ENCODE peak calls at places on chromosome 20, in four cellular contexts. V, L, N and S are unnamed samples.
A peak's percentile ranks its signal among the peaks of the same experiment; 100 is the strongest.

GRCh38 chr20:3858689-3859088 is 12.1 kb downstream of the MAVS start:
- DNase-seq in V (no peak), L (no peak), N (no peak), S (no peak)

GRCh38 chr20:15242773-15243172 is 905.4 kb upstream of the FLRT3 start:
- DNase-seq in V (no peak), L (no peak), N (no peak), S (no peak)

GRCh38 chr20:2536562-2536986 is at the start of gene TMC2:
- DNase-seq in V (no peak), L (no peak), N (no peak), S (no peak)

GRCh38 chr20:48697845-48698491 is 129.8 kb downstream of the PREX1 start:
- DNase-seq in V (peak; percentile 79), L (peak; percentile 94), N (peak; percentile 72), S (peak; percentile 99)

GRCh38 chr20:58523072-58523681 is 8.0 kb upstream of the APCDD1L start:
- DNase-seq in V (no peak), L (no peak), N (no peak), S (no peak)

GRCh38 chr20:36499723-36500501 is 41.4 kb upstream of the MYL9 start:
- DNase-seq in V (no peak), L (no peak), N (no peak), S (no peak)

GRCh38 chr20:36856691-36857635 is 19.0 kb upstream of the TLDC2 start:
- DNase-seq in V (no peak), L (no peak), N (no peak), S (no peak)

GRCh38 chr20:21018576-21018975 is 87.6 kb downstream of the LINC00237 start:
- DNase-seq in V (no peak), L (no peak), N (no peak), S (no peak)

GRCh38 chr20:34887023-34887422 is 10.6 kb downstream of the ACSS2 start:
- DNase-seq in V (no peak), L (no peak), N (no peak), S (no peak)

GRCh38 chr20:49482621-49483017 is at the start of gene KCNB1:
- DNase-seq in V (no peak), L (peak; percentile 93), N (peak; percentile 73), S (peak; percentile 83)

GRCh38 chr20:35988910-35989463 is 20.6 kb downstream of the CNBD2 start:
- DNase-seq in V (no peak), L (no peak), N (no peak), S (no peak)

GRCh38 chr20:23255658-23256385 is 94.8 kb upstream of the NXT1 start:
- DNase-seq in V (no peak), L (no peak), N (no peak), S (no peak)

GRCh38 chr20:46400828-46401477 is 5.5 kb downstream of the ELMO2 start:
- DNase-seq in V (no peak), L (peak; percentile 13), N (no peak), S (no peak)

GRCh38 chr20:36917943-36918342 is 33.6 kb downstream of the SAMHD1 start:
- DNase-seq in V (no peak), L (no peak), N (no peak), S (no peak)

GRCh38 chr20:52731086-52731485 is 241.1 kb upstream of the TSHZ2 start:
- DNase-seq in V (no peak), L (peak; percentile 6), N (no peak), S (no peak)

GRCh38 chr20:709421-709820 is 33.8 kb upstream of the SCRT2 start:
- DNase-seq in V (no peak), L (no peak), N (peak; percentile 34), S (no peak)

GRCh38 chr20:2374346-2375125 is 6.2 kb upstream of the TGM6 start:
- DNase-seq in V (no peak), L (no peak), N (no peak), S (no peak)

GRCh38 chr20:62301773-62302340 is 940 bp upstream of the ADRM1 start:
- DNase-seq in V (peak; percentile 81), L (peak; percentile 96), N (peak; percentile 96), S (peak; percentile 92)
- TF ChIP-seq CTCF in V (peak; percentile 76), L (peak; percentile 90), N (peak; percentile 91), S (peak; percentile 97)

GRCh38 chr20:59940129-59940955 is at the start of the genes FAM217B and PPP1R3D:
- DNase-seq in V (peak; percentile 93), L (peak; percentile 98), N (peak; percentile 97), S (peak; percentile 99)

GRCh38 chr20:59938696-59939051 is 1.4 kb downstream of the PPP1R3D start:
- DNase-seq in V (no peak), L (no peak), N (peak; percentile 76), S (no peak)

GRCh38 chr20:59939879-59940128 is 301 bp downstream of the PPP1R3D start:
- DNase-seq in V (no peak), L (no peak), N (peak; percentile 43), S (no peak)

GRCh38 chr20:59938221-59938620 is 1.9 kb downstream of the PPP1R3D start:
- DNase-seq in V (no peak), L (no peak), N (no peak), S (peak; percentile 64)

DNA sequence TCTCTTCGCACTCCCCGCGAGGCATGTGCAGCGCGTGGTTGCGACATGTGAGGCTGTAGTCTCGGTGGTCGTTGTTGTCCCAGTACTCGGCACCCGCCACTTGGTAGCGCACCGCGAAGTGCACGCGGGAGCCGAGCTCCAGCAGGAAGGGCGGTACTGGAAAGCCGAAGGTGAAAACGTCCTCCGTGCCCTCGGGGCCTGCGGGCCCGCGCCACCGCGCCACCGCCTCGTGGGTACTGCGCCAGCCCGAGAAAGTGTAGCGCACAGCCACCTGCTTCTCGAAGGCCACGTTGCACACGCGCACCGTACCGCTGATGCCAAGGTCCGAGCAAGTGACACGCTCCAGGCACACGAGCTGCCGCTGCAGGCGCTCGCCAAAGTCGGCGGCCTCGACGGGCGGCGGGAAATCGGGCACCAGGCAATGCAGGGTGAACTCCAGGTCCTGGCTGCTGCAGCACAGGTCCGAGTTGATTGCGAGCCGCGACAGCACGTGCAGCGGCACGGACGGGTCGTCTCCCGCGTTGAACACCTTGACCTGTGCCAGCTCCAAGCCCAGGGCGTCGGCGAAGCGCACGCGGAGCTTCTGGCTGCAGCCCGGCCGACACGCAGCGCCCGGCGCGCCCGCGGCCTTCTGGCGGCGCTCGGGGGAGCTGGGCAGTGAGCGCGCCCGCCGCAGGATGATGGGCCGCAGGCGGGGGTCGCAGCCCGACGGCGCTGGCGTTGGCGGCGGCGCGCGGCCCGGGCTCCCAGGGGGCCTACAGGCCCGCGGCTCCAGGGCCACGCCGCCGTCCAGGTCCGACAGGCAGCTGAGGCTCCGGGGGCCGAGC is 840 bp downstream of the PPP1R3D start:
- DNase-seq in V (no peak), L (peak; percentile 58), N (peak; percentile 25), S (peak; percentile 41)
- H3K27ac ChIP-seq in V (peak overlapping the region; percentile 96), L (peak overlapping the region; percentile 95), N (peak overlapping the region; percentile 96), S (peak overlapping the region; percentile 97)

GRCh38 chr20:11891081-11891826 is 26.4 kb upstream of the BTBD3 start:
- DNase-seq in V (peak; percentile 5), L (peak; percentile 81), N (peak; percentile 68), S (peak; percentile 39)
- TF ChIP-seq CTCF in V (no peak), L (no peak), N (no peak), S (no peak)

DNA sequence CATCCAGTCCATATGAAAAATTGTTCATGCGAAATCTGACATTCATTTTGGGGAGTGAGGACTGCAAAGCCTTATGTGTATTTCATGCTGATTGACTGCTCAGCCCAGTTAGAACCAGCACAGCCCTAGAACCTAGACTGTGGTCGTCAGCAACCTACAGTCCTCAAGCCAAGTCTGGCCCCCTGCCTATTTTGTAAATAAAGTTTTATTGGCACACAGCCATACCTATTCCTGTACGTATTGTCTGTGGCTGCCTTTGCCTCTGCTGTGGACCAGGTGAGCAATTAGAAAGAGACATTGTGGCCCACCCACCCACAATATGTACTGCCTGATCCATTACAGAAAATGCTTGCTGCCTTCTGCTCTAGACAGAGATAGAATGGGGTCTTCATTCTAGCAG is 391.0 kb downstream of the TAF4 start:
- DNase-seq in V (no peak), L (no peak), N (no peak), S (no peak)
- H3K27ac ChIP-seq in V (no peak overlapping the region), L (no peak overlapping the region), N (no peak overlapping the region), S (no peak overlapping the region)

DNA sequence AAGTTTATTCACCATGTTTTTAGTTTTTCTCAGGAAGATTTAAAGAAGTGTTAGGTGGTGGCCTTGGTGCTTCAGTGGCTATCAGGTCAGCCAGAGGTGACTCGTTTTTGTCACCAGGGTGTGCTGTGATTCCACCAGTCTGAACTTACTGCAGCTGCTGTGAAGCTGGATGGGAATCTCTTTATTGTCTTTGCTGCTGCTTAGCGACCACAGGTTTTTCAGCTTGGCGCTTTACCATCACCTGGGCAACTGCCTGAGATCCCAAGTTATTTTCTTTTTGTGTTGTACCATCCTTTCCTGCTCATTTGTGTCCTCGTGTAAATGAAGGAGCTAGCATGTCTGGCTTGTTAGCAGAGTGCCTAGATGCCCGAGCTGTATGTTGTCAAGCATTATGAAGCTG is 146.9 kb downstream of the MACROD2 start:
- DNase-seq in V (no peak), L (peak; percentile 85), N (no peak), S (peak; percentile 48)
- TF ChIP-seq CTCF in V (peak; percentile 17), L (peak; percentile 79), N (peak; percentile 48), S (peak; percentile 55)

GRCh38 chr20:64048402-64049044 is 916 bp downstream of the SOX18 start:
- DNase-seq in V (no peak), L (no peak), N (no peak), S (no peak)

GRCh38 chr20:64050261-64051032 is 1.0 kb upstream of the SOX18 start:
- DNase-seq in V (no peak), L (no peak), N (no peak), S (no peak)

GRCh38 chr20:64051033-64051452 is 1.6 kb upstream of the SOX18 start:
- DNase-seq in V (no peak), L (no peak), N (no peak), S (no peak)

GRCh38 chr20:64049060-64049886 is at the start of gene SOX18:
- DNase-seq in V (no peak), L (peak; percentile 69), N (no peak), S (no peak)

DNA sequence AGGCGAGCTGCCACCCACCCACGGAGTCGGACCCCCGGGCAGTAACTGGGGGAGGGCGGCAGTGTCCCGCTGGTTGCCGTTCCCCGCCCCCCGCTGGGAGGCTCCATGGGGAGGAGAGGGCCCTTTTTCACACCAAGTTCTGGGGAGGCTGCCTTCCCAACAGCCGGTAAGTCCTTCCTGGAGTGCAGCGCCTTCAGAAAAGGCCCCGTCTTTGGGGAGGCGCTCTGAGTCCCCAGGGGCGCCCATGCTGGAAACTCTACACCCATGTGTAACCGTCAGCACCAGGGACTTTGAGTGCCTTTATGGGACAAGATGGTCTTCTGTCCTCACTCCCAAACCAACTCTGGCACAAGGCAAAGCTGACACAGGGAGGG is 435 bp upstream of the SOX18 start:
- DNase-seq in V (no peak), L (no peak), N (no peak), S (no peak)
- H3K27ac ChIP-seq in V (no peak overlapping the region), L (no peak overlapping the region), N (peak overlapping the region; percentile 74), S (no peak overlapping the region)

DNA sequence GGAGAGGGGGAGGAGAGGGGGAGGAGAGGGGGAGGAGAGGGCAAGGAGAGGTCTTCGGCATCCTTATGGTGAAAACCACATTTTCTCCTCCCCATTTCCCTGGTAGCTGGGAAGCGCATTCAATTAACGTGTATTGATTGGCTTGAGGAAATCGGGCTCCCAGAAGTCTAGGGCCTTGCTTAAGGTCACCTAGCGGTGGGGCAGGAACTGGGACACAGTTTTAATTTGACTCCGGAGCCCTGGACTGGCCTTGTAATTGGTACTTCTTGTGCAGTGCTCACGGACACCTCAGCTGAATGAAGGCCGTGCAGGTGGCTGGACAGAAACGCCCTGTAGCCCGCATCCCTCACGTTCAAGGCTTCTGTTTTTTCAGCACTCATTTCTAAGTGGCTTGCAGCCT is 42.8 kb downstream of the CTCFL start:
- DNase-seq in V (no peak), L (no peak), N (no peak), S (no peak)
- TF ChIP-seq CTCF in V (no peak), L (no peak), N (no peak), S (no peak)